ENCODE peak calls at places on chromosomes 13 and 19, in ten cellular contexts. One of them, this sample, is unnamed.

GRCh38 chr19:45542234-45542668 is 35.0 kb downstream of the VASP start:
- DNase-seq in Peyer's patch: no peak
- DNase-seq in upper lobe of left lung: no peak
- DNase-seq in IMR-90: no peak
- DNase-seq in HCT116: no peak
- DNase-seq in A549: no peak
- DNase-seq in uterus: no peak
- DNase-seq in esophagus muscularis mucosa: no peak
- DNase-seq in heart left ventricle: no peak
- DNase-seq in stomach: no peak
- DNase-seq in this sample: no peak

GRCh38 chr13:40165533-40165932 is 500.9 kb downstream of the FOXO1 start:
- DNase-seq in Peyer's patch: no peak
- DNase-seq in upper lobe of left lung: no peak
- DNase-seq in IMR-90: no peak
- DNase-seq in HCT116: no peak
- DNase-seq in A549: no peak
- DNase-seq in uterus: no peak
- DNase-seq in esophagus muscularis mucosa: no peak
- DNase-seq in heart left ventricle: no peak
- DNase-seq in stomach: no peak
- DNase-seq in this sample: no peak

GRCh38 chr19:5288347-5288739 is 52.3 kb downstream of the PTPRS start:
- DNase-seq in Peyer's patch: no peak
- DNase-seq in upper lobe of left lung: no peak
- DNase-seq in IMR-90: no peak
- DNase-seq in HCT116: no peak
- DNase-seq in A549: no peak
- DNase-seq in uterus: no peak
- DNase-seq in esophagus muscularis mucosa: no peak
- DNase-seq in heart left ventricle: no peak
- DNase-seq in stomach: peak
- DNase-seq in this sample: peak

GRCh38 chr19:1904385-1905070 is 671 bp upstream of the ADAT3 start:
- DNase-seq in Peyer's patch: no peak
- DNase-seq in upper lobe of left lung: no peak
- DNase-seq in IMR-90: no peak
- DNase-seq in HCT116: no peak
- DNase-seq in A549: no peak
- DNase-seq in uterus: peak
- DNase-seq in esophagus muscularis mucosa: no peak
- DNase-seq in heart left ventricle: no peak
- DNase-seq in stomach: peak
- DNase-seq in this sample: no peak

GRCh38 chr13:74280093-74280794 is 146.0 kb upstream of the KLF12 start:
- DNase-seq in Peyer's patch: no peak
- DNase-seq in upper lobe of left lung: no peak
- DNase-seq in IMR-90: no peak
- DNase-seq in HCT116: no peak
- DNase-seq in A549: no peak
- DNase-seq in uterus: no peak
- DNase-seq in esophagus muscularis mucosa: no peak
- DNase-seq in heart left ventricle: no peak
- DNase-seq in stomach: no peak
- DNase-seq in this sample: no peak

GRCh38 chr19:45863840-45864628 is at the start of gene FOXA3:
- DNase-seq in Peyer's patch: peak
- DNase-seq in upper lobe of left lung: peak
- DNase-seq in IMR-90: peak
- DNase-seq in HCT116: no peak
- DNase-seq in A549: peak
- DNase-seq in uterus: peak
- DNase-seq in esophagus muscularis mucosa: no peak
- DNase-seq in heart left ventricle: no peak
- DNase-seq in stomach: peak
- DNase-seq in this sample: peak

GRCh38 chr19:35017507-35017906 is 12.8 kb upstream of the SCN1B start:
- DNase-seq in Peyer's patch: no peak
- DNase-seq in upper lobe of left lung: no peak
- DNase-seq in IMR-90: no peak
- DNase-seq in HCT116: no peak
- DNase-seq in A549: no peak
- DNase-seq in uterus: no peak
- DNase-seq in esophagus muscularis mucosa: no peak
- DNase-seq in heart left ventricle: no peak
- DNase-seq in stomach: no peak
- DNase-seq in this sample: no peak

GRCh38 chr13:106440846-106441245 is 94.6 kb downstream of the EFNB2 start:
- DNase-seq in Peyer's patch: no peak
- DNase-seq in upper lobe of left lung: no peak
- DNase-seq in IMR-90: no peak
- DNase-seq in HCT116: no peak
- DNase-seq in A549: no peak
- DNase-seq in uterus: no peak
- DNase-seq in esophagus muscularis mucosa: peak
- DNase-seq in heart left ventricle: no peak
- DNase-seq in stomach: no peak
- DNase-seq in this sample: no peak

GRCh38 chr13:60418954-60419353 is 21.9 kb downstream of the TDRD3 start:
- DNase-seq in Peyer's patch: no peak
- DNase-seq in upper lobe of left lung: no peak
- DNase-seq in IMR-90: no peak
- DNase-seq in HCT116: no peak
- DNase-seq in A549: no peak
- DNase-seq in uterus: no peak
- DNase-seq in esophagus muscularis mucosa: no peak
- DNase-seq in heart left ventricle: no peak
- DNase-seq in stomach: no peak
- DNase-seq in this sample: no peak

GRCh38 chr19:739998-740715 is 10.8 kb upstream of the MISP start:
- DNase-seq in Peyer's patch: peak
- DNase-seq in upper lobe of left lung: peak
- DNase-seq in IMR-90: no peak
- DNase-seq in HCT116: no peak
- DNase-seq in A549: no peak
- DNase-seq in uterus: no peak
- DNase-seq in esophagus muscularis mucosa: no peak
- DNase-seq in heart left ventricle: no peak
- DNase-seq in stomach: no peak
- DNase-seq in this sample: no peak
- TF ChIP-seq POLR2A in Peyer's patch: peak
- TF ChIP-seq POLR2A in upper lobe of left lung: no peak
- TF ChIP-seq POLR2A in IMR-90: no peak
- TF ChIP-seq POLR2A in HCT116: no peak
- TF ChIP-seq POLR2A in A549: no peak
- TF ChIP-seq POLR2A in uterus: no peak
- TF ChIP-seq POLR2A in esophagus muscularis mucosa: no peak
- TF ChIP-seq POLR2A in heart left ventricle: no peak
- TF ChIP-seq POLR2A in stomach: no peak
- TF ChIP-seq POLR2A in this sample: no peak

DNA sequence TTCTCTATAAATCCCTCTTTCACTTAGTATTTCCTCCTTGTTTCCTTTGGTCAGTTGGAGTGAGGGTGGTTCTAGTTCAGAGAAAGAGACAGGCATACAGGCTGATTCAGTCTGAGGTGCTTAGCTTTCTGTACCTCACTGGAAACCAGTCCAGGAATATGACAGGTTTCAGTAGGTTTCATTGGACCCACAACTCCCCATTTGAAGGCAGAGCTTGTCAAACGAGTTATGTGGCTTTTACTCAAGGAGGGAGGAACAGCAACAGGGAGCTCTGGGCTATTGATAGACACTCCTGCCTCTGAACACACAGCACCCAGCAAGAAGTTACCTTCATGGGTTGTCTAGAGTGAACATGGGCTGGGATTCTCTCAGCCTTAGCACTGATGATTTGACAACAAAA is 14.5 kb downstream of the ACTN4 start:
- DNase-seq in Peyer's patch: no peak
- DNase-seq in upper lobe of left lung: no peak
- DNase-seq in IMR-90: no peak
- DNase-seq in HCT116: no peak
- DNase-seq in A549: no peak
- DNase-seq in uterus: no peak
- DNase-seq in esophagus muscularis mucosa: no peak
- DNase-seq in heart left ventricle: no peak
- DNase-seq in stomach: peak
- DNase-seq in this sample: no peak
- TF ChIP-seq POLR2A in Peyer's patch: no peak
- TF ChIP-seq POLR2A in upper lobe of left lung: no peak
- TF ChIP-seq POLR2A in IMR-90: no peak
- TF ChIP-seq POLR2A in HCT116: no peak
- TF ChIP-seq POLR2A in A549: no peak
- TF ChIP-seq POLR2A in uterus: peak
- TF ChIP-seq POLR2A in esophagus muscularis mucosa: no peak
- TF ChIP-seq POLR2A in heart left ventricle: no peak
- TF ChIP-seq POLR2A in stomach: no peak
- TF ChIP-seq POLR2A in this sample: no peak

GRCh38 chr19:7497292-7497691 is 8.5 kb upstream of the PEX11G start:
- DNase-seq in Peyer's patch: no peak
- DNase-seq in upper lobe of left lung: no peak
- DNase-seq in IMR-90: no peak
- DNase-seq in HCT116: no peak
- DNase-seq in A549: no peak
- DNase-seq in uterus: no peak
- DNase-seq in esophagus muscularis mucosa: no peak
- DNase-seq in heart left ventricle: no peak
- DNase-seq in stomach: no peak
- DNase-seq in this sample: no peak

GRCh38 chr19:7489609-7490044 is 792 bp upstream of the PEX11G start:
- DNase-seq in Peyer's patch: no peak
- DNase-seq in upper lobe of left lung: no peak
- DNase-seq in IMR-90: no peak
- DNase-seq in HCT116: no peak
- DNase-seq in A549: no peak
- DNase-seq in uterus: no peak
- DNase-seq in esophagus muscularis mucosa: no peak
- DNase-seq in heart left ventricle: no peak
- DNase-seq in stomach: no peak
- DNase-seq in this sample: no peak

GRCh38 chr19:7492142-7493055 is 3.6 kb upstream of the PEX11G start:
- DNase-seq in Peyer's patch: no peak
- DNase-seq in upper lobe of left lung: no peak
- DNase-seq in IMR-90: no peak
- DNase-seq in HCT116: no peak
- DNase-seq in A549: no peak
- DNase-seq in uterus: no peak
- DNase-seq in esophagus muscularis mucosa: no peak
- DNase-seq in heart left ventricle: no peak
- DNase-seq in stomach: no peak
- DNase-seq in this sample: no peak

GRCh38 chr19:7488736-7489353 is at the start of gene PEX11G:
- DNase-seq in Peyer's patch: peak
- DNase-seq in upper lobe of left lung: peak
- DNase-seq in IMR-90: peak
- DNase-seq in HCT116: peak
- DNase-seq in A549: peak
- DNase-seq in uterus: peak
- DNase-seq in esophagus muscularis mucosa: peak
- DNase-seq in heart left ventricle: peak
- DNase-seq in stomach: peak
- DNase-seq in this sample: peak

GRCh38 chr19:7494416-7495098 is 5.7 kb upstream of the PEX11G start:
- DNase-seq in Peyer's patch: no peak
- DNase-seq in upper lobe of left lung: no peak
- DNase-seq in IMR-90: no peak
- DNase-seq in HCT116: no peak
- DNase-seq in A549: no peak
- DNase-seq in uterus: no peak
- DNase-seq in esophagus muscularis mucosa: no peak
- DNase-seq in heart left ventricle: peak
- DNase-seq in stomach: peak
- DNase-seq in this sample: no peak
- TF ChIP-seq POLR2A in Peyer's patch: no peak
- TF ChIP-seq POLR2A in upper lobe of left lung: no peak
- TF ChIP-seq POLR2A in IMR-90: no peak
- TF ChIP-seq POLR2A in HCT116: no peak
- TF ChIP-seq POLR2A in A549: no peak
- TF ChIP-seq POLR2A in uterus: no peak
- TF ChIP-seq POLR2A in esophagus muscularis mucosa: no peak
- TF ChIP-seq POLR2A in heart left ventricle: no peak
- TF ChIP-seq POLR2A in stomach: no peak
- TF ChIP-seq POLR2A in this sample: no peak

DNA sequence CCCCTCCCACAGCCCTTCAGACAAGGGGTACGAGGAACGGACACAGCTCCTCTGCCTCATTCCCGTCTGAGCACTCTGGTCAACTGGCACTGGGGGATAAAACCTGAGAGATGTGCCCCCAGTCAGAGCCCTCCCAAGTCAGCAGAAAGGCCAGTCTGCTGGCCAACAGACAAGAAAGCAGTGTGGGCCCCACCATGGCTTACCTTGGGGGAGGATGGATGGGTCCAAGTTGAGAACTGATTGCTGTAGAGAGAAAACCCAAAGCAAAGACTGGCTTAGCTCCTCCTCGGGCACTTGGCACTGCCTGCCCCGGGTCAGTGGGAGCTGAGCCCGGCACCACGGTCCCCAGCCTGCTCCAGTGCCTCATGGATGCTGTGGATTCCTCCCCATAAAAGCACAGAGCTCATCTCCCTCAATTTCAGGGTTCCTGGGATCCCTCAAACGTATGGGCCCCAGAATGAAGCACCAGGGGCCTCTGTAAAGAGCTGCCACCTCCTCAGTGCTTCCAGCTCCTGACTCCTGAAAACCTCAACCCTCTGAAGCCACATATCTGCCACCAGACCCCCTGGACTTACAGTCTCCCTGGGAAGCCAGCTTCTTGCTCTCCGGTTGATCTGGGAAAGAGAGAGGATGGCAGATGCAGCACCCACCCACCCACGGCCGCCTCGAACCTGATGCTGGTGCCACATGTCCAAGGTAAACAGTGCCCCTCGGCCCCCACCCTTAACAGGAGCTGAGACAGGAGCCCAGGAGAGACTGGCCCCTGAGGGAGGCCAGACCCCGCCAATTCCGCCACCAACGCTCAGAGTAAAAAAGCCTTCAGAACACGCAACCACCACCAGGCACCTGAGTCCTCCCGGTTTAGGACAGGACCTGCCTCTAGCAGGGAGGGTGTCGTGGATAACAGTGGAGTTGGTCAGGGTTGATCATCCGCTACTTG is 3.3 kb downstream of the KHSRP start:
- DNase-seq in Peyer's patch: no peak
- DNase-seq in upper lobe of left lung: no peak
- DNase-seq in IMR-90: no peak
- DNase-seq in HCT116: no peak
- DNase-seq in A549: no peak
- DNase-seq in uterus: no peak
- DNase-seq in esophagus muscularis mucosa: no peak
- DNase-seq in heart left ventricle: no peak
- DNase-seq in stomach: no peak
- DNase-seq in this sample: no peak
- TF ChIP-seq POLR2A in Peyer's patch: no peak
- TF ChIP-seq POLR2A in upper lobe of left lung: no peak
- TF ChIP-seq POLR2A in IMR-90: no peak
- TF ChIP-seq POLR2A in HCT116: no peak
- TF ChIP-seq POLR2A in A549: no peak
- TF ChIP-seq POLR2A in uterus: no peak
- TF ChIP-seq POLR2A in esophagus muscularis mucosa: no peak
- TF ChIP-seq POLR2A in heart left ventricle: no peak
- TF ChIP-seq POLR2A in stomach: no peak
- TF ChIP-seq POLR2A in this sample: no peak

This sample was measured in H54.